ENCODE peak calls at places on chromosomes 7 and 10, in eight cellular contexts. G, X, W, V, H, J, L and O are unnamed samples. For H3K4me1, the result is how much of the 10 kb centered on the place peaks cover.

GRCh38 chr10:5971315-5971832 is 6.0 kb downstream of the IL15RA start:
- DNase-seq in G (no peak), X (peak), W (no peak), V (peak), H (peak), J (no peak), L (no peak), O (peak)

GRCh38 chr7:55237156-55237721 is 127.9 kb upstream of the LANCL2 start:
- DNase-seq in G (no peak), X (no peak), W (no peak), V (no peak), H (no peak), J (no peak), L (no peak), O (no peak)

GRCh38 chr10:29880856-29881255 is 178.5 kb downstream of the JCAD start:
- DNase-seq in G (no peak), X (no peak), W (no peak), V (no peak), H (no peak), J (no peak), L (no peak), O (no peak)

GRCh38 chr7:835491-836401 is 3.5 kb downstream of the SUN1 start:
- DNase-seq in G (no peak), X (no peak), W (no peak), V (no peak), H (no peak), J (no peak), L (no peak), O (no peak)

GRCh38 chr10:103278862-103279298 is 1.9 kb downstream of the INA start:
- DNase-seq in G (peak), X (no peak), W (no peak), V (peak), H (no peak), J (no peak), L (no peak), O (no peak)

GRCh38 chr10:90051474-90051873 is 350.1 kb downstream of the KIF20B start:
- DNase-seq in G (no peak), X (no peak), W (no peak), V (no peak), H (no peak), J (no peak), L (no peak), O (no peak)

GRCh38 chr10:47264797-47265281 is 35.2 kb upstream of the GDF10 start:
- DNase-seq in G (no peak), X (no peak), W (no peak), V (no peak), H (no peak), J (no peak), L (no peak), O (no peak)

GRCh38 chr7:139153832-139154231 is 44.3 kb upstream of the ZC3HAV1 start:
- DNase-seq in G (no peak), X (no peak), W (no peak), V (peak), H (no peak), J (no peak), L (no peak), O (no peak)

GRCh38 chr7:86848226-86848625 is 204.5 kb downstream of the GRM3 start:
- DNase-seq in G (no peak), X (no peak), W (no peak), V (no peak), H (no peak), J (no peak), L (no peak), O (peak)

GRCh38 chr7:69871213-69871885 is 273.1 kb downstream of the AUTS2 start:
- DNase-seq in G (no peak), X (no peak), W (no peak), V (peak), H (no peak), J (peak), L (no peak), O (no peak)

GRCh38 chr10:84089162-84089561 is 50.1 kb upstream of the GHITM start:
- DNase-seq in G (no peak), X (no peak), W (no peak), V (no peak), H (no peak), J (no peak), L (no peak), O (no peak)

GRCh38 chr7:69186974-69187373 is 411.3 kb upstream of the AUTS2 start:
- DNase-seq in G (no peak), X (no peak), W (no peak), V (no peak), H (no peak), J (no peak), L (no peak), O (no peak)

GRCh38 chr7:29783671-29784070 is 22.6 kb upstream of the WIPF3 start:
- DNase-seq in G (no peak), X (no peak), W (no peak), V (no peak), H (no peak), J (no peak), L (no peak), O (no peak)

GRCh38 chr7:157310676-157311185 is 26.1 kb upstream of the DNAJB6 start:
- DNase-seq in G (no peak), X (peak), W (no peak), V (no peak), H (no peak), J (peak), L (no peak), O (no peak)

GRCh38 chr10:125163803-125164202 is 3.4 kb upstream of the CTBP2 start:
- DNase-seq in G (no peak), X (no peak), W (no peak), V (no peak), H (peak), J (no peak), L (no peak), O (no peak)
- TF ChIP-seq CTCF in G (no peak), X (no peak), W (no peak), V (no peak), H (no peak), J (no peak), L (no peak), O (no peak)

DNA sequence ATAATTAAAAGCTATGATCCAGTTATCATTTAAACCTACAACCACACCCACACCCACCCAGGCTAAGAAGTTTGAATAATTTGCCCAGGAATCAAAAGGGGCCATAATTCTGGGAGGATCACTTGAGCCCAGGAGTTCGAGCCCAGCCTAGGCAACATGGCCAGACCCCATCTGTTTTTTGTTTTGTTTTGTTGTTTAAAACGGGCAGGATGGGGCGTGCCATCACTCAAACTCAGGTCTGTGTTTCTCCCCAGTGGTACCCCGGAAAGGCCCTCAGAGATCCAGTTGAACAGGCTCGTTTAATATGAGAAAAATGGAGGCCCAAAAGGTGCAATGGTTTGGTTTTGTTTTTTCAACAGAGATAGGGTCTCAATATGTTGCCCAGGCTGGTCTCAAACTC is 23.3 kb downstream of the HSPB1 start:
- DNase-seq in G (no peak), X (no peak), W (no peak), V (no peak), H (no peak), J (no peak), L (no peak), O (no peak)
- H3K4me1 ChIP-seq in G (under half), X (under half), W (under half), V (under half), H (under half), J (under half), L (half or more), O (under half)

GRCh38 chr7:134778941-134779740 is at the start of gene CALD1:
- DNase-seq in G (peak), X (peak), W (peak), V (peak), H (peak), J (peak), L (peak), O (peak)
- H3K4me3 ChIP-seq in G (peak), X (peak), W (peak), V (peak), H (peak), J (peak), L (peak), O (no peak)

GRCh38 chr7:100111914-100112313 is 7.2 kb downstream of the TAF6 start:
- DNase-seq in G (no peak), X (no peak), W (no peak), V (no peak), H (no peak), J (peak), L (no peak), O (no peak)
- TF ChIP-seq CTCF in G (no peak), X (no peak), W (no peak), V (no peak), H (no peak), J (no peak), L (no peak), O (no peak)

GRCh38 chr7:2198206-2198605 is 34.5 kb downstream of the MAD1L1 start:
- DNase-seq in G (no peak), X (no peak), W (peak), V (no peak), H (no peak), J (peak), L (no peak), O (no peak)
- H3K4me1 ChIP-seq in G (under half), X (under half), W (under half), V (under half), H (under half), J (under half), L (under half), O (under half)

DNA sequence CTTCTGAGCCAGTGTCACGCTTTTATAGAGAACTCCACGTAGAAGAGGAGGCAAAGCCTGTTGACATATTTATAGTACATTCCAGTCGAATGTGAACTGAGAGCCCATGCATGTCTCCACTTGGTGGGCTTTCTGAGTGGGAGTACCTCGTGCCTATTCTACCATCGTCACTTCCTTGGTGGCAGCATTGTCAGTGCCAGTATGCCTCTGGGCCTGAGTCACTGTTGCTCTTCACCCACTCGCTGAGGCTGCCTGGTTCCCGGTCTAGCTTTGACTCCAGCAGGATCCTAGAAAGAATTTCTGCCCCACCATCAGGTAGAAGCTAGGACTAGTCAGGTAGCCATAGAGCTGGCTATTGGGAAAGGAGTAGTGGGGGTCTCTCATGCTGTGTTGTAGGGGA is 30.0 kb upstream of the CDH23 start:
- DNase-seq in G (no peak), X (no peak), W (no peak), V (no peak), H (no peak), J (no peak), L (no peak), O (no peak)
- H3K4me3 ChIP-seq in G (no peak), X (no peak), W (no peak), V (no peak), H (no peak), J (no peak), L (no peak), O (no peak)

DNA sequence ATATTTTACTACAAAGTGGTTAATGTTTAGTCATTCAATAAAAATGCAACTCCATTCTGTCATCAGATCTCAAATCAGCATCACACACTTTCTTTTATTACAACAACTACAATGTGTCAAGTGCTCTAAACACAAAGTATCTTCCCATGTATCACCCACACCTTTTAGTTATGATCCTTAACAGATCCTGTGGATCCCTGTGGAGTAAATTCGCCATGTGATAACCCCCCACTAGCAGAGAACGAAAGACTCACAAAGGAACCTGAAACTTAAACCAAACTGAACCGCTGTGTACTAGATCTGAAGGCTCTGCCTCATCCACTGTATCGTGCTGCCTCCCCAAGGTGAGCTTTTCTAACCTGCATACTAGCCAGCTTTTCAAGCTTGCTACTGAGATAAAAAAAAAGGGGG is 1.8 kb downstream of the DPY19L1 start:
- DNase-seq in G (peak), X (no peak), W (peak), V (peak), H (no peak), J (no peak), L (no peak), O (peak)
- TF ChIP-seq CTCF in G (peak), X (no peak), W (no peak), V (no peak), H (no peak), J (peak), L (no peak), O (no peak)